ENCODE peak calls at places on chromosome 22, in seven cellular contexts. One of them, this sample, is unnamed.

GRCh38 chr22:30968015-30968923 is at the start of gene MORC2:
- DNase-seq in PC-3: peak
- DNase-seq in small intestine: peak
- DNase-seq in cardiac muscle cell: no peak
- DNase-seq in lower leg skin: no peak
- DNase-seq in cardiac fibroblast: peak
- DNase-seq in DND-41: no peak
- DNase-seq in this sample: no peak

GRCh38 chr22:24521791-24522245 is 26.7 kb downstream of the UPB1 start:
- DNase-seq in PC-3: peak
- DNase-seq in small intestine: peak
- DNase-seq in cardiac muscle cell: peak
- DNase-seq in lower leg skin: no peak
- DNase-seq in cardiac fibroblast: peak
- DNase-seq in DND-41: peak
- DNase-seq in this sample: peak

GRCh38 chr22:20919718-20920117 is 2.5 kb downstream of the CRKL start:
- DNase-seq in PC-3: no peak
- DNase-seq in small intestine: no peak
- DNase-seq in cardiac muscle cell: no peak
- DNase-seq in lower leg skin: no peak
- DNase-seq in cardiac fibroblast: no peak
- DNase-seq in DND-41: no peak
- DNase-seq in this sample: no peak

GRCh38 chr22:50572965-50573364 is 5.3 kb downstream of the CPT1B start:
- DNase-seq in PC-3: no peak
- DNase-seq in small intestine: no peak
- DNase-seq in cardiac muscle cell: no peak
- DNase-seq in lower leg skin: no peak
- DNase-seq in cardiac fibroblast: no peak
- DNase-seq in DND-41: no peak
- DNase-seq in this sample: no peak

GRCh38 chr22:44256860-44257560 is 55.7 kb downstream of the SHISAL1 start:
- DNase-seq in PC-3: no peak
- DNase-seq in small intestine: no peak
- DNase-seq in cardiac muscle cell: no peak
- DNase-seq in lower leg skin: no peak
- DNase-seq in cardiac fibroblast: no peak
- DNase-seq in DND-41: no peak
- DNase-seq in this sample: no peak

GRCh38 chr22:50206599-50206998 is 5.8 kb downstream of the SELENOO start:
- DNase-seq in PC-3: no peak
- DNase-seq in small intestine: no peak
- DNase-seq in cardiac muscle cell: peak
- DNase-seq in lower leg skin: no peak
- DNase-seq in cardiac fibroblast: peak
- DNase-seq in DND-41: peak
- DNase-seq in this sample: peak

GRCh38 chr22:45276507-45276906 is 8.2 kb upstream of the UPK3A start:
- DNase-seq in PC-3: no peak
- DNase-seq in small intestine: no peak
- DNase-seq in cardiac muscle cell: no peak
- DNase-seq in lower leg skin: no peak
- DNase-seq in cardiac fibroblast: no peak
- DNase-seq in DND-41: no peak
- DNase-seq in this sample: no peak

GRCh38 chr22:41411021-41411851 is 29.5 kb downstream of the TEF start:
- DNase-seq in PC-3: no peak
- DNase-seq in small intestine: no peak
- DNase-seq in cardiac muscle cell: peak
- DNase-seq in lower leg skin: no peak
- DNase-seq in cardiac fibroblast: no peak
- DNase-seq in DND-41: no peak
- DNase-seq in this sample: no peak

GRCh38 chr22:42635531-42635930 is 4.9 kb downstream of the ATP5MGL start:
- DNase-seq in PC-3: peak
- DNase-seq in small intestine: peak
- DNase-seq in cardiac muscle cell: no peak
- DNase-seq in lower leg skin: peak
- DNase-seq in cardiac fibroblast: peak
- DNase-seq in DND-41: no peak
- DNase-seq in this sample: peak

GRCh38 chr22:45680932-45681700 is 9.5 kb downstream of the ATXN10 start:
- DNase-seq in PC-3: peak
- DNase-seq in small intestine: no peak
- DNase-seq in cardiac muscle cell: no peak
- DNase-seq in lower leg skin: no peak
- DNase-seq in cardiac fibroblast: peak
- DNase-seq in DND-41: no peak
- DNase-seq in this sample: no peak

GRCh38 chr22:20430641-20431519 is 6.7 kb downstream of the SCARF2 start:
- DNase-seq in PC-3: peak
- DNase-seq in small intestine: peak
- DNase-seq in cardiac muscle cell: peak
- DNase-seq in lower leg skin: no peak
- DNase-seq in cardiac fibroblast: no peak
- DNase-seq in DND-41: no peak
- DNase-seq in this sample: no peak

GRCh38 chr22:25402501-25403283 is 161.8 kb upstream of the GRK3 start:
- DNase-seq in PC-3: peak
- DNase-seq in small intestine: peak
- DNase-seq in cardiac muscle cell: no peak
- DNase-seq in lower leg skin: no peak
- DNase-seq in cardiac fibroblast: peak
- DNase-seq in DND-41: no peak
- DNase-seq in this sample: no peak

GRCh38 chr22:49929553-49929979 is 11.1 kb downstream of the CRELD2 start:
- DNase-seq in PC-3: peak
- DNase-seq in small intestine: no peak
- DNase-seq in cardiac muscle cell: peak
- DNase-seq in lower leg skin: no peak
- DNase-seq in cardiac fibroblast: peak
- DNase-seq in DND-41: peak
- DNase-seq in this sample: peak

GRCh38 chr22:45554040-45554406 is 51.3 kb downstream of the FBLN1 start:
- DNase-seq in PC-3: no peak
- DNase-seq in small intestine: peak
- DNase-seq in cardiac muscle cell: no peak
- DNase-seq in lower leg skin: no peak
- DNase-seq in cardiac fibroblast: no peak
- DNase-seq in DND-41: no peak
- DNase-seq in this sample: no peak

GRCh38 chr22:42803454-42803853 is 53.6 kb downstream of the ARFGAP3 start:
- DNase-seq in PC-3: no peak
- DNase-seq in small intestine: no peak
- DNase-seq in cardiac muscle cell: no peak
- DNase-seq in lower leg skin: no peak
- DNase-seq in cardiac fibroblast: no peak
- DNase-seq in DND-41: no peak
- DNase-seq in this sample: no peak

GRCh38 chr22:17749605-17750395 is 24.5 kb downstream of the BID start:
- DNase-seq in PC-3: no peak
- DNase-seq in small intestine: no peak
- DNase-seq in cardiac muscle cell: no peak
- DNase-seq in lower leg skin: no peak
- DNase-seq in cardiac fibroblast: no peak
- DNase-seq in DND-41: no peak
- DNase-seq in this sample: no peak

GRCh38 chr22:21593406-21594232 is 26.1 kb downstream of the UBE2L3 start:
- DNase-seq in PC-3: peak
- DNase-seq in small intestine: peak
- DNase-seq in cardiac muscle cell: no peak
- DNase-seq in lower leg skin: no peak
- DNase-seq in cardiac fibroblast: no peak
- DNase-seq in DND-41: no peak
- DNase-seq in this sample: no peak

GRCh38 chr22:32475428-32476010 is 908 bp downstream of the FBXO7 start:
- DNase-seq in PC-3: peak
- DNase-seq in small intestine: peak
- DNase-seq in cardiac muscle cell: peak
- DNase-seq in lower leg skin: peak
- DNase-seq in cardiac fibroblast: peak
- DNase-seq in DND-41: peak
- DNase-seq in this sample: peak

GRCh38 chr22:46386312-46386711 is 50.8 kb downstream of the TRMU start:
- DNase-seq in PC-3: no peak
- DNase-seq in small intestine: no peak
- DNase-seq in cardiac muscle cell: no peak
- DNase-seq in lower leg skin: no peak
- DNase-seq in cardiac fibroblast: no peak
- DNase-seq in DND-41: no peak
- DNase-seq in this sample: no peak

GRCh38 chr22:44815099-44816070 is 63.0 kb downstream of the ARHGAP8 start:
- DNase-seq in PC-3: no peak
- DNase-seq in small intestine: no peak
- DNase-seq in cardiac muscle cell: no peak
- DNase-seq in lower leg skin: no peak
- DNase-seq in cardiac fibroblast: no peak
- DNase-seq in DND-41: no peak
- DNase-seq in this sample: no peak

GRCh38 chr22:43878079-43878795 is 13.6 kb downstream of the PNPLA5 start:
- DNase-seq in PC-3: no peak
- DNase-seq in small intestine: no peak
- DNase-seq in cardiac muscle cell: no peak
- DNase-seq in lower leg skin: no peak
- DNase-seq in cardiac fibroblast: peak
- DNase-seq in DND-41: no peak
- DNase-seq in this sample: no peak

GRCh38 chr22:36562261-36562835 is 33.4 kb upstream of the EIF3D start:
- DNase-seq in PC-3: peak
- DNase-seq in small intestine: no peak
- DNase-seq in cardiac muscle cell: no peak
- DNase-seq in lower leg skin: peak
- DNase-seq in cardiac fibroblast: peak
- DNase-seq in DND-41: no peak
- DNase-seq in this sample: no peak

GRCh38 chr22:39947488-39948216 is 12.5 kb upstream of the TMA7B start:
- DNase-seq in PC-3: no peak
- DNase-seq in small intestine: no peak
- DNase-seq in cardiac muscle cell: peak
- DNase-seq in lower leg skin: no peak
- DNase-seq in cardiac fibroblast: no peak
- DNase-seq in DND-41: no peak
- DNase-seq in this sample: peak

GRCh38 chr22:39943366-39943765 is 16.8 kb upstream of the TMA7B start:
- DNase-seq in PC-3: peak
- DNase-seq in small intestine: no peak
- DNase-seq in cardiac muscle cell: peak
- DNase-seq in lower leg skin: no peak
- DNase-seq in cardiac fibroblast: no peak
- DNase-seq in DND-41: peak
- DNase-seq in this sample: no peak

GRCh38 chr22:39949964-39950737 is 10.0 kb upstream of the TMA7B start:
- DNase-seq in PC-3: no peak
- DNase-seq in small intestine: no peak
- DNase-seq in cardiac muscle cell: no peak
- DNase-seq in lower leg skin: no peak
- DNase-seq in cardiac fibroblast: no peak
- DNase-seq in DND-41: no peak
- DNase-seq in this sample: no peak

GRCh38 chr22:39943941-39944624 is 16.1 kb upstream of the TMA7B start:
- DNase-seq in PC-3: no peak
- DNase-seq in small intestine: no peak
- DNase-seq in cardiac muscle cell: no peak
- DNase-seq in lower leg skin: no peak
- DNase-seq in cardiac fibroblast: no peak
- DNase-seq in DND-41: peak
- DNase-seq in this sample: no peak

GRCh38 chr22:39946571-39947407 is 13.4 kb upstream of the TMA7B start:
- DNase-seq in PC-3: no peak
- DNase-seq in small intestine: no peak
- DNase-seq in cardiac muscle cell: no peak
- DNase-seq in lower leg skin: no peak
- DNase-seq in cardiac fibroblast: no peak
- DNase-seq in DND-41: no peak
- DNase-seq in this sample: no peak
- H3K4me3 ChIP-seq in PC-3: no peak
- H3K4me3 ChIP-seq in small intestine: no peak
- H3K4me3 ChIP-seq in cardiac muscle cell: no peak
- H3K4me3 ChIP-seq in lower leg skin: no peak
- H3K4me3 ChIP-seq in cardiac fibroblast: no peak
- H3K4me3 ChIP-seq in DND-41: no peak
- H3K4me3 ChIP-seq in this sample: no peak

GRCh38 chr22:40182231-40182835 is 4.6 kb downstream of the TNRC6B start:
- DNase-seq in PC-3: no peak
- DNase-seq in small intestine: peak
- DNase-seq in cardiac muscle cell: no peak
- DNase-seq in lower leg skin: no peak
- DNase-seq in cardiac fibroblast: no peak
- DNase-seq in DND-41: no peak
- DNase-seq in this sample: no peak
- H3K4me3 ChIP-seq in PC-3: no peak
- H3K4me3 ChIP-seq in small intestine: no peak
- H3K4me3 ChIP-seq in cardiac muscle cell: no peak
- H3K4me3 ChIP-seq in lower leg skin: no peak
- H3K4me3 ChIP-seq in cardiac fibroblast: no peak
- H3K4me3 ChIP-seq in DND-41: no peak
- H3K4me3 ChIP-seq in this sample: no peak

DNA sequence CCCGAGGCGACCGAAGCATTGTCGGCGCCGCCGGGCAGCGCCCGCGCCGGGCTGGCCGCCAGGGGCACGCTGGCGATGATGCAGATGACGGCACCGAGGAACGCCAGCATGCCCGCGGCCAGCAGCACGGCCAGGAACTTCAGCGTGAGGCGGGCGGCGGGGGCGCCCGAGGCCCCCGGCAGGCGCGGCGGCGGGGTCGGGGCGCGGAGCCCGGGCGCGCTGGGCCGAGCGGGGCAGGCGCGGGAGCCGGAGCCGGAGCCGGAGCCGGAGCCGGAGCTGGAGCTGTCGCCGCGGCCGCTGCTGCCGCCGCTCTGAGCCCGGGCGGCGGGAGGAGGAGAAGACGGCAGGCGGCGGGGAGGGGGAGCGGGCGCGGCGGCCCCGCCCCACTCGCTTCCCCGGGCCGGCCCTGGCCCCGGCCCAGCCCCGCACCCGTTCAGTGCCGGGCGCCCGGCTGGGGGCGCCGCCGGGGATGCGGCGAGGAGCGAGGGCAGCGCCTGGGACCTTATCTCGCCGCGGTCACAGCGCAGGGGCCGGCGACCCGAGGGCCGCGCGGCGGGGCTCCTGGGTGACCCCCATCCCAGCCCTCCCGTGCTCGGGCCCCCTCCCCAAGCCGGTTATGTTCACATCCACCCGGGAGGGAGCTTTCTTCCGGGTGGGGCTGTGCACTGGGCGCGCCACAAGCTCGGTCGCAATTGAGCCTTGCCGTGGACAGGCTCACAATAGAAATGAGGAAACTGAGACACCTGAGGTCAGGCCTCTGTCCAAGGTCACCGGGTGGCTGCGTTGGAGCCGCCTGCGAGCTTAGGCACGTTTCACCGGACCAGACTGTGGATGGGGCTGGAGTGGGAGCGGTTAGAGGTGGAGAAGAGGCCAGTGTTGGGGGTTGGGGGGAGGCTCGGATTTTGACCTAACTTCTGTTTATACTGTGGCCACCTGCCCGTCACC is at the start of gene NPTXR:
- DNase-seq in PC-3: peak
- DNase-seq in small intestine: peak
- DNase-seq in cardiac muscle cell: peak
- DNase-seq in lower leg skin: no peak
- DNase-seq in cardiac fibroblast: peak
- DNase-seq in DND-41: peak
- DNase-seq in this sample: no peak
- H3K4me3 ChIP-seq in PC-3: peak
- H3K4me3 ChIP-seq in small intestine: peak
- H3K4me3 ChIP-seq in cardiac muscle cell: peak
- H3K4me3 ChIP-seq in lower leg skin: no peak
- H3K4me3 ChIP-seq in cardiac fibroblast: peak
- H3K4me3 ChIP-seq in DND-41: no peak
- H3K4me3 ChIP-seq in this sample: peak

GRCh38 chr22:47804281-47804680 is 1041.8 kb downstream of the TBC1D22A start:
- DNase-seq in PC-3: no peak
- DNase-seq in small intestine: no peak
- DNase-seq in cardiac muscle cell: no peak
- DNase-seq in lower leg skin: no peak
- DNase-seq in cardiac fibroblast: no peak
- DNase-seq in DND-41: no peak
- DNase-seq in this sample: no peak
- H3K4me3 ChIP-seq in PC-3: no peak
- H3K4me3 ChIP-seq in small intestine: no peak
- H3K4me3 ChIP-seq in cardiac muscle cell: no peak
- H3K4me3 ChIP-seq in lower leg skin: no peak
- H3K4me3 ChIP-seq in cardiac fibroblast: no peak
- H3K4me3 ChIP-seq in DND-41: no peak
- H3K4me3 ChIP-seq in this sample: no peak